ENCODE peak calls at places on chromosomes 13 and 19, in nine cellular contexts. I, P, L, Z, J, Q, V, A and M are unnamed samples.

GRCh38 chr13:37407156-37407555 is 191.4 kb downstream of the POSTN start:
- DNase-seq in Q (no peak), V (no peak), J (no peak), L (no peak), P (no peak), A (peak; percentile 28), Z (no peak), I (no peak), M (no peak)

GRCh38 chr13:103056008-103056407 is 10.2 kb downstream of the SLC10A2 start:
- DNase-seq in J (no peak), Z (no peak), P (no peak), I (no peak), L (no peak), Q (no peak), A (no peak), V (no peak), M (no peak)

GRCh38 chr13:95833713-95834112 is 156.8 kb downstream of the DNAJC3 start:
- DNase-seq in Q (no peak), P (no peak), L (no peak), V (no peak), Z (peak; percentile 17), I (no peak), A (peak; percentile 55), J (no peak), M (no peak)

GRCh38 chr19:35879068-35879467 is 10.7 kb downstream of the APLP1 start:
- DNase-seq in J (no peak), A (no peak), Z (no peak), I (no peak), V (no peak), P (no peak), L (no peak), Q (no peak), M (no peak)

GRCh38 chr19:49415102-49415809 is 8.0 kb downstream of the PTH2 start:
- DNase-seq in Z (no peak), P (no peak), L (peak; percentile 21), A (no peak), J (no peak), I (no peak), Q (no peak), V (no peak), M (no peak)

GRCh38 chr13:44765076-44765475 is 188.9 kb upstream of the TSC22D1 start:
- DNase-seq in J (no peak), A (no peak), I (no peak), Z (no peak), V (no peak), L (no peak), Q (no peak), P (peak; percentile 62), M (no peak)

GRCh38 chr13:51801631-51802099 is 2.3 kb downstream of the DHRS12 start:
- DNase-seq in V (no peak), A (no peak), Q (peak; percentile 84), J (peak; percentile 32), Z (peak; percentile 29), P (peak; percentile 89), L (no peak), I (peak; percentile 76), M (no peak)

GRCh38 chr13:28476919-28477708 is 17.8 kb downstream of the FLT1 start:
- DNase-seq in L (no peak), J (no peak), V (no peak), P (no peak), Q (no peak), Z (no peak), I (no peak), A (no peak), M (no peak)

GRCh38 chr19:8505680-8506401 is 3.4 kb upstream of the PRAM1 start:
- DNase-seq in V (no peak), I (peak; percentile 80), Q (peak; percentile 80), J (peak; percentile 31), L (peak; percentile 48), Z (peak; percentile 55), P (peak; percentile 88), A (peak; percentile 41), M (no peak)

GRCh38 chr19:30276312-30276884 is 95.8 kb upstream of the ZNF536 start:
- DNase-seq in A (no peak), I (no peak), P (no peak), V (no peak), Z (no peak), Q (no peak), J (no peak), L (no peak), M (no peak)

GRCh38 chr13:50236898-50237318 is 221.7 kb downstream of the KCNRG start:
- DNase-seq in I (no peak), Q (no peak), Z (no peak), J (no peak), P (no peak), A (no peak), L (peak; percentile 48), V (no peak), M (no peak)

GRCh38 chr13:43246382-43246781 is 223.0 kb downstream of the DNAJC15 start:
- DNase-seq in P (no peak), Q (no peak), L (no peak), Z (no peak), V (no peak), A (no peak), I (no peak), J (no peak), M (no peak)

GRCh38 chr13:40813662-40814454 is 24.4 kb downstream of the SLC25A15 start:
- DNase-seq in J (no peak), V (no peak), L (peak; percentile 16), I (no peak), A (peak; percentile 36), Z (no peak), Q (no peak), P (no peak), M (no peak)
- TF ChIP-seq CTCF in J (no peak), V (peak; percentile 56), L (peak; percentile 65), I (no peak), A (peak; percentile 54), Z (peak; percentile 61), Q (peak; percentile 47), P (peak; percentile 48), M (no peak)

DNA sequence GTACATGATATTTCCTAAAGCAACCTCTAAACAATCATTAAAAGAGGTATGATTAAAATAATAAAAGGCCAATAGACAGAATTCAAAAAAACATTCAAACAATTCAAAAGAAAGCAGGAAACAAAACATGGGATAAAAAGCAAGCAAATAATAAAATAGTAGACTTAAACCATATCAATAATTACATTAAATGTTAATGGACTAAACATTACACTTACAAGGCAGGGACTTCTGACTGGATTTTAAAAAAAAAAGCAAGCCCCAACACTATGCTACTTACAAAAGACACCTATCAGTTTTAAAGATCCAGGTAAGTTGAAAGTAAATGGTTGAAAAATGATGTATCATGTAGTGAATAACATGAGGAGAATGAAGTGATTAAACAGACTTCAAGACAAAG is 65.2 kb downstream of the KLF2 start:
- DNase-seq in I (no peak), Z (no peak), V (no peak), A (no peak), Q (no peak), P (no peak), L (no peak), J (no peak), M (no peak)
- TF ChIP-seq CTCF in I (no peak), Z (no peak), V (no peak), A (no peak), Q (no peak), P (no peak), L (no peak), J (no peak), M (no peak)

GRCh38 chr13:26255717-26256277 is 1.9 kb downstream of the CDK8 start:
- DNase-seq in I (no peak), A (no peak), P (no peak), V (no peak), Z (no peak), J (no peak), Q (no peak), L (no peak), M (no peak)
- TF ChIP-seq CTCF in I (no peak), A (no peak), P (no peak), V (peak; percentile 16), Z (peak; percentile 41), J (no peak), Q (peak; percentile 26), L (peak; percentile 15), M (no peak)

GRCh38 chr13:98556417-98556816 is 20.5 kb downstream of the STK24 start:
- DNase-seq in J (no peak), P (no peak), Q (no peak), Z (no peak), I (no peak), L (no peak), A (no peak), V (no peak), M (no peak)

GRCh38 chr13:98557934-98558630 is 18.8 kb downstream of the STK24 start:
- DNase-seq in P (no peak), A (peak; percentile 59), Z (no peak), J (no peak), V (no peak), L (peak; percentile 43), Q (no peak), I (no peak), M (peak; percentile 29)

GRCh38 chr13:98563071-98563470 is 13.8 kb downstream of the STK24 start:
- DNase-seq in Z (no peak), P (peak; percentile 65), V (no peak), L (no peak), A (no peak), I (no peak), Q (no peak), J (no peak), M (no peak)

GRCh38 chr13:98556968-98557591 is 19.8 kb downstream of the STK24 start:
- DNase-seq in I (no peak), P (peak; percentile 66), A (no peak), V (no peak), Q (no peak), J (no peak), L (no peak), Z (no peak), M (no peak)
- TF ChIP-seq CTCF in I (no peak), P (peak; percentile 19), A (peak; percentile 29), V (peak; percentile 5), Q (no peak), J (no peak), L (peak; percentile 17), Z (no peak), M (no peak)

DNA sequence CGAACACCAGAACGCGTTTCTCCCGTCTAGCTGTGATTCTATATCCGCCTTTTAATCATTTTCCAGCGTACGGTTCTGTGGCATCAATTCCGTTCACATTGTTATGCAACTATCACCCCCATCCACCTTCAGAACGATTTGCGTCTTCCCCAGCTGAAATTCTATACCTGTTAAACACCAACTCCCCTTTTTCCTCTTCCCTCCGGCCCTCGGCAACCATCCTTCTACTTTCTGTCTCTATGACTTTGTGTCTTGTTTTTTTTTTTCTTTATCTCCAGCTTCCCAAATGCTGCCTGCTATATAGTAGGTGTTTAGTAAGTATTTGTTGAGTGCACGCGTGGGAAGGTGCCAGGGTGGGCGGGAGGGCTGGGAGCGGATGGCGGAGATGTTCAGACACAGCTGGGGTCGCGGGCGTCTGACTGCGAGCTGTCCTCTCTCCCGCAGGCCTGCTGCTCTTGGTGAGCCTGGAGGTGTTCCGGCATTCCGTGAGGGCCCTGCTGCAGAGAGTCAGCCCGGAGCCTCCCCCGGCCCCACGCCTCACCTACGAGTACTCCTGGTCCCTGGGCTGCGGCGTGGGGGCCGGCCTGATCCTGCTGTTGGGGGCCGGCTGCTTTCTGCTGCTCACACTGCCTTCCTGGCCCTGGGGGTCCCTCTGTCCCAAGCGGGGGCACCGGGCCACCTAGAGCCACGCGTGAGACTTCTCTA is 20.2 kb downstream of the CACNG6 start:
- DNase-seq in P (no peak), Q (no peak), I (no peak), A (no peak), L (no peak), J (no peak), V (no peak), Z (no peak), M (no peak)
- TF ChIP-seq CTCF in P (no peak), Q (no peak), I (no peak), A (no peak), L (no peak), J (no peak), V (no peak), Z (no peak), M (no peak)